ENCODE peak calls at places on chromosomes 5 and 9, in seven cellular contexts. One of them, this sample, is unnamed.

GRCh38 chr5:55384072-55384471 is 76.3 kb downstream of the MTREX start:
- DNase-seq in H7: no peak
- DNase-seq in astrocyte of the spinal cord: no peak
- DNase-seq in AG04450: no peak
- DNase-seq in fibroblast of lung: no peak
- DNase-seq in spleen: no peak
- DNase-seq in Panc1: no peak
- DNase-seq in this sample: no peak

GRCh38 chr5:176415240-176416122 is 858 bp downstream of the CLTB start:
- DNase-seq in H7: no peak
- DNase-seq in astrocyte of the spinal cord: peak
- DNase-seq in AG04450: no peak
- DNase-seq in fibroblast of lung: peak
- DNase-seq in spleen: no peak
- DNase-seq in Panc1: no peak
- DNase-seq in this sample: no peak

GRCh38 chr9:85332487-85332886 is 409.3 kb downstream of the AGTPBP1 start:
- DNase-seq in H7: peak
- DNase-seq in astrocyte of the spinal cord: no peak
- DNase-seq in AG04450: no peak
- DNase-seq in fibroblast of lung: no peak
- DNase-seq in spleen: no peak
- DNase-seq in Panc1: no peak
- DNase-seq in this sample: no peak

GRCh38 chr9:112378441-112379176 is 1.3 kb upstream of the HSDL2 start:
- DNase-seq in H7: no peak
- DNase-seq in astrocyte of the spinal cord: no peak
- DNase-seq in AG04450: no peak
- DNase-seq in fibroblast of lung: no peak
- DNase-seq in spleen: peak
- DNase-seq in Panc1: no peak
- DNase-seq in this sample: no peak

GRCh38 chr5:160054831-160055230 is 45.9 kb downstream of the TTC1 start:
- DNase-seq in H7: no peak
- DNase-seq in astrocyte of the spinal cord: peak
- DNase-seq in AG04450: no peak
- DNase-seq in fibroblast of lung: no peak
- DNase-seq in spleen: no peak
- DNase-seq in Panc1: peak
- DNase-seq in this sample: no peak

GRCh38 chr9:105138306-105138801 is 106.1 kb upstream of the SLC44A1 start:
- DNase-seq in H7: peak
- DNase-seq in astrocyte of the spinal cord: peak
- DNase-seq in AG04450: no peak
- DNase-seq in fibroblast of lung: peak
- DNase-seq in spleen: no peak
- DNase-seq in Panc1: no peak
- DNase-seq in this sample: no peak

GRCh38 chr9:131028931-131029573 is 20.1 kb downstream of the LAMC3 start:
- DNase-seq in H7: no peak
- DNase-seq in astrocyte of the spinal cord: no peak
- DNase-seq in AG04450: no peak
- DNase-seq in fibroblast of lung: no peak
- DNase-seq in spleen: no peak
- DNase-seq in Panc1: no peak
- DNase-seq in this sample: no peak

GRCh38 chr5:111589320-111589719 is 77.0 kb upstream of the STARD4 start:
- DNase-seq in H7: no peak
- DNase-seq in astrocyte of the spinal cord: no peak
- DNase-seq in AG04450: no peak
- DNase-seq in fibroblast of lung: no peak
- DNase-seq in spleen: no peak
- DNase-seq in Panc1: no peak
- DNase-seq in this sample: no peak

GRCh38 chr5:60945760-60946253 is 802 bp downstream of the NDUFAF2 start:
- DNase-seq in H7: peak
- DNase-seq in astrocyte of the spinal cord: peak
- DNase-seq in AG04450: peak
- DNase-seq in fibroblast of lung: peak
- DNase-seq in spleen: no peak
- DNase-seq in Panc1: no peak
- DNase-seq in this sample: peak

GRCh38 chr9:94135222-94135621 is 51.0 kb downstream of the PTPDC1 start:
- DNase-seq in H7: no peak
- DNase-seq in astrocyte of the spinal cord: peak
- DNase-seq in AG04450: peak
- DNase-seq in fibroblast of lung: peak
- DNase-seq in spleen: no peak
- DNase-seq in Panc1: no peak
- DNase-seq in this sample: peak

GRCh38 chr9:3788211-3788610 is 262.4 kb upstream of the RFX3 start:
- DNase-seq in H7: no peak
- DNase-seq in astrocyte of the spinal cord: no peak
- DNase-seq in AG04450: no peak
- DNase-seq in fibroblast of lung: no peak
- DNase-seq in spleen: no peak
- DNase-seq in Panc1: no peak
- DNase-seq in this sample: no peak

GRCh38 chr9:89318123-89319014 is at the start of gene SECISBP2:
- DNase-seq in H7: peak
- DNase-seq in astrocyte of the spinal cord: peak
- DNase-seq in AG04450: peak
- DNase-seq in fibroblast of lung: peak
- DNase-seq in spleen: peak
- DNase-seq in Panc1: peak
- DNase-seq in this sample: peak

GRCh38 chr9:98211260-98211659 is 18.8 kb upstream of the CORO2A start:
- DNase-seq in H7: no peak
- DNase-seq in astrocyte of the spinal cord: no peak
- DNase-seq in AG04450: no peak
- DNase-seq in fibroblast of lung: no peak
- DNase-seq in spleen: no peak
- DNase-seq in Panc1: no peak
- DNase-seq in this sample: no peak

GRCh38 chr9:86892576-86892975 is 54.7 kb downstream of the GAS1 start:
- DNase-seq in H7: no peak
- DNase-seq in astrocyte of the spinal cord: no peak
- DNase-seq in AG04450: no peak
- DNase-seq in fibroblast of lung: no peak
- DNase-seq in spleen: no peak
- DNase-seq in Panc1: no peak
- DNase-seq in this sample: no peak

GRCh38 chr5:134561871-134562296 is 36.4 kb downstream of the JADE2 start:
- DNase-seq in H7: peak
- DNase-seq in astrocyte of the spinal cord: peak
- DNase-seq in AG04450: no peak
- DNase-seq in fibroblast of lung: peak
- DNase-seq in spleen: no peak
- DNase-seq in Panc1: no peak
- DNase-seq in this sample: no peak

GRCh38 chr5:149154629-149155028 is 13.3 kb downstream of the ABLIM3 start:
- DNase-seq in H7: no peak
- DNase-seq in astrocyte of the spinal cord: no peak
- DNase-seq in AG04450: no peak
- DNase-seq in fibroblast of lung: no peak
- DNase-seq in spleen: no peak
- DNase-seq in Panc1: no peak
- DNase-seq in this sample: no peak

GRCh38 chr5:80238778-80239679 is 16.8 kb downstream of the SERINC5 start:
- DNase-seq in H7: no peak
- DNase-seq in astrocyte of the spinal cord: peak
- DNase-seq in AG04450: no peak
- DNase-seq in fibroblast of lung: peak
- DNase-seq in spleen: no peak
- DNase-seq in Panc1: no peak
- DNase-seq in this sample: peak

GRCh38 chr9:93081931-93082330 is 14.1 kb upstream of the CARD19 start:
- DNase-seq in H7: no peak
- DNase-seq in astrocyte of the spinal cord: peak
- DNase-seq in AG04450: peak
- DNase-seq in fibroblast of lung: peak
- DNase-seq in spleen: no peak
- DNase-seq in Panc1: no peak
- DNase-seq in this sample: no peak

GRCh38 chr9:68768619-68769018 is 63.6 kb downstream of the PIP5K1B start:
- DNase-seq in H7: no peak
- DNase-seq in astrocyte of the spinal cord: no peak
- DNase-seq in AG04450: no peak
- DNase-seq in fibroblast of lung: no peak
- DNase-seq in spleen: no peak
- DNase-seq in Panc1: no peak
- DNase-seq in this sample: no peak

GRCh38 chr5:149871471-149871870 is 73.1 kb downstream of the PDE6A start:
- DNase-seq in H7: no peak
- DNase-seq in astrocyte of the spinal cord: no peak
- DNase-seq in AG04450: no peak
- DNase-seq in fibroblast of lung: no peak
- DNase-seq in spleen: no peak
- DNase-seq in Panc1: no peak
- DNase-seq in this sample: no peak

GRCh38 chr9:16670791-16671190 is 199.7 kb downstream of the BNC2 start:
- DNase-seq in H7: no peak
- DNase-seq in astrocyte of the spinal cord: no peak
- DNase-seq in AG04450: no peak
- DNase-seq in fibroblast of lung: no peak
- DNase-seq in spleen: no peak
- DNase-seq in Panc1: no peak
- DNase-seq in this sample: no peak

DNA sequence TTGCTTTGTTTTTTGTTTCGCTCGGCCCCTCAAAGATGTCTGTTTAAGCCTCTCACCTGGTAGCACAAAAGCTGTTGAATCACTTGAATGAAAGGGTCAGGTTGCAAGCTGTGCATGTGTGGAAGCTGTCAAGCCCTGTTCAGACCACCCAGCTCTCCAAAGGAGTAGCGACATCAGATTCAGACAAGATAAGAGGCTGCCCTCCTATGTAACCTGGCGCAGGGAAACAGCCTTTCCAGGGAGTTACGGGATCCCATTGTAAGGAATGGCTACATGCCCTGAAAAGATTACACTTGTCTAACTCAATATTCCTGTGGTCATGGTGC is 2.9 kb downstream of the FREM1 start:
- DNase-seq in H7: peak
- DNase-seq in astrocyte of the spinal cord: no peak
- DNase-seq in AG04450: no peak
- DNase-seq in fibroblast of lung: no peak
- DNase-seq in spleen: no peak
- DNase-seq in Panc1: no peak
- DNase-seq in this sample: no peak
- H3K4me3 ChIP-seq in H7: no peak
- H3K4me3 ChIP-seq in astrocyte of the spinal cord: no peak
- H3K4me3 ChIP-seq in AG04450: no peak
- H3K4me3 ChIP-seq in fibroblast of lung: no peak
- H3K4me3 ChIP-seq in spleen: no peak
- H3K4me3 ChIP-seq in Panc1: no peak
- H3K4me3 ChIP-seq in this sample: no peak

GRCh38 chr9:114109106-114109505 is 10.0 kb upstream of the KIF12 start:
- DNase-seq in H7: no peak
- DNase-seq in astrocyte of the spinal cord: no peak
- DNase-seq in AG04450: no peak
- DNase-seq in fibroblast of lung: no peak
- DNase-seq in spleen: peak
- DNase-seq in Panc1: no peak
- DNase-seq in this sample: no peak
- H3K4me3 ChIP-seq in H7: no peak
- H3K4me3 ChIP-seq in astrocyte of the spinal cord: no peak
- H3K4me3 ChIP-seq in AG04450: no peak
- H3K4me3 ChIP-seq in fibroblast of lung: no peak
- H3K4me3 ChIP-seq in spleen: no peak
- H3K4me3 ChIP-seq in Panc1: no peak
- H3K4me3 ChIP-seq in this sample: no peak

GRCh38 chr9:136088481-136088938 is 6.6 kb downstream of the NACC2 start:
- DNase-seq in H7: peak
- DNase-seq in astrocyte of the spinal cord: no peak
- DNase-seq in AG04450: no peak
- DNase-seq in fibroblast of lung: no peak
- DNase-seq in spleen: no peak
- DNase-seq in Panc1: no peak
- DNase-seq in this sample: no peak

GRCh38 chr9:136090060-136090735 is 4.9 kb downstream of the NACC2 start:
- DNase-seq in H7: peak
- DNase-seq in astrocyte of the spinal cord: no peak
- DNase-seq in AG04450: no peak
- DNase-seq in fibroblast of lung: no peak
- DNase-seq in spleen: no peak
- DNase-seq in Panc1: no peak
- DNase-seq in this sample: no peak

GRCh38 chr9:136088939-136089696 is 6.0 kb downstream of the NACC2 start:
- DNase-seq in H7: peak
- DNase-seq in astrocyte of the spinal cord: no peak
- DNase-seq in AG04450: no peak
- DNase-seq in fibroblast of lung: no peak
- DNase-seq in spleen: peak
- DNase-seq in Panc1: no peak
- DNase-seq in this sample: no peak

GRCh38 chr9:136090768-136091581 is 4.1 kb downstream of the NACC2 start:
- DNase-seq in H7: peak
- DNase-seq in astrocyte of the spinal cord: peak
- DNase-seq in AG04450: no peak
- DNase-seq in fibroblast of lung: no peak
- DNase-seq in spleen: peak
- DNase-seq in Panc1: no peak
- DNase-seq in this sample: no peak

DNA sequence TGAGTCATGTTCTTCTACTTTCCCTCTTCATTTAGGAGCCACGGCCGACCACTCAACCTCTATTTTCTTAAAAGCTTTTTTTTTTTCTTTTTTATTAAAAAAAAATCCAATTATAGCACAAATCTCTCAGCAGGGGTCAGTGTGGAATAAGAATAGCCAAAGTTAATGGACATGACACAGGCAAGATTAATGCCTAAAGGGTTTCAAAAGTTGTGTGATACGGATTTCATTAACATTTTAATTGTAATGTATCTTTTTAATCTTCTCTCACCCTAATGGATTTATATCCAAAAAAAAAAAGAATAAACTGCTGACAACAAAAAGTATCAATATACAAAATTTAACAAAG is 5.4 kb downstream of the NACC2 start:
- DNase-seq in H7: no peak
- DNase-seq in astrocyte of the spinal cord: peak
- DNase-seq in AG04450: no peak
- DNase-seq in fibroblast of lung: peak
- DNase-seq in spleen: no peak
- DNase-seq in Panc1: no peak
- DNase-seq in this sample: no peak
- H3K4me3 ChIP-seq in H7: no peak
- H3K4me3 ChIP-seq in astrocyte of the spinal cord: no peak
- H3K4me3 ChIP-seq in AG04450: no peak
- H3K4me3 ChIP-seq in fibroblast of lung: no peak
- H3K4me3 ChIP-seq in spleen: no peak
- H3K4me3 ChIP-seq in Panc1: no peak
- H3K4me3 ChIP-seq in this sample: no peak

DNA sequence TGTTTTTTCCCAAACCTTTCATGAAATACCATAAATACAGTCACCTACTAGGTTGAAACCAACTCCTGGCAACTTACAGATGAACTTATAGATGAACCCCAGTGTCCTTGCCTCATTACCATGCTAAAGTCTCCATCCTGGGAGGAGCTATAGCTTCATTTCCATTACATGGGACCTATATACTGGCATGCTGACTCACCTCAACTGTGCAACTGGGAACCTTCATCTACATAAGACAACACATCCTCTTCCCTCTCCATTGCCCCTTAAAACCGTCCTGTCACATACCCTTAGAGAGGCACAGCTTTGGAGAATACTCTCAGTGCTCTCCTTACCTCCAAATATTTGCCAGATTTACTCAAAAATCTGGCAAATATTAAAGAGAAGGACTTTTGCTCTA is 638.3 kb downstream of the HTR1A start:
- DNase-seq in H7: peak
- DNase-seq in astrocyte of the spinal cord: no peak
- DNase-seq in AG04450: no peak
- DNase-seq in fibroblast of lung: no peak
- DNase-seq in spleen: no peak
- DNase-seq in Panc1: no peak
- DNase-seq in this sample: no peak
- H3K4me3 ChIP-seq in H7: no peak
- H3K4me3 ChIP-seq in astrocyte of the spinal cord: no peak
- H3K4me3 ChIP-seq in AG04450: no peak
- H3K4me3 ChIP-seq in fibroblast of lung: no peak
- H3K4me3 ChIP-seq in spleen: no peak
- H3K4me3 ChIP-seq in Panc1: no peak
- H3K4me3 ChIP-seq in this sample: no peak